ENCODE peak calls at places on chromosome 1, in nine cellular contexts. L, M, S, Z, G, B, Y, T and H are unnamed samples.

GRCh38 chr1:223819730-223820514 is 25.8 kb downstream of the TP53BP2 start:
- DNase-seq in L (no peak), M (no peak), S (no peak), Z (no peak), G (no peak), B (no peak), Y (no peak), T (no peak), H (no peak)

GRCh38 chr1:96536576-96536975 is 185.0 kb upstream of the PTBP2 start:
- DNase-seq in L (no peak), M (no peak), S (no peak), Z (no peak), G (no peak), B (no peak), Y (peak), T (no peak), H (no peak)

GRCh38 chr1:202135221-202135721 is 9.3 kb downstream of the ARL8A start:
- DNase-seq in L (peak), M (no peak), S (peak), Z (peak), G (peak), B (peak), Y (peak), T (peak), H (no peak)

GRCh38 chr1:28775121-28775942 is 36.6 kb upstream of the OPRD1 start:
- DNase-seq in L (no peak), M (no peak), S (peak), Z (peak), G (peak), B (no peak), Y (no peak), T (no peak), H (no peak)

GRCh38 chr1:228225740-228226139 is 17.9 kb downstream of the OBSCN start:
- DNase-seq in L (no peak), M (no peak), S (no peak), Z (no peak), G (no peak), B (no peak), Y (no peak), T (no peak), H (no peak)

GRCh38 chr1:159879136-159879535 is 16.7 kb upstream of the VSIG8 start:
- DNase-seq in L (no peak), M (no peak), S (no peak), Z (no peak), G (no peak), B (no peak), Y (peak), T (no peak), H (no peak)

GRCh38 chr1:36087233-36088123 is 1.2 kb upstream of the ADPRS start:
- DNase-seq in L (no peak), M (no peak), S (no peak), Z (no peak), G (peak), B (no peak), Y (no peak), T (no peak), H (no peak)

GRCh38 chr1:51316113-51316763 is 14.1 kb downstream of the TTC39A start:
- DNase-seq in L (no peak), M (no peak), S (no peak), Z (no peak), G (no peak), B (no peak), Y (no peak), T (no peak), H (no peak)

GRCh38 chr1:89907669-89908293 is 86.9 kb downstream of the LRRC8D start:
- DNase-seq in L (no peak), M (no peak), S (no peak), Z (peak), G (no peak), B (no peak), Y (peak), T (no peak), H (no peak)